ENCODE peak calls at places on chromosomes 13 and 19, in four cellular contexts. W is A549, I is GM12878, N is K562. L is an unnamed sample.

GRCh38 chr13:50152655-50153309 is 137.5 kb downstream of the KCNRG start:
- DNase-seq in W (no peak), I (no peak), N (no peak), L (no peak)

GRCh38 chr19:48444933-48445194 is 919 bp upstream of the GRWD1 start:
- DNase-seq in I (no peak), N (no peak), W (no peak), L (no peak)

GRCh38 chr13:36453518-36453917 is 21.2 kb downstream of the CCNA1 start:
- DNase-seq in I (no peak), W (no peak), N (no peak), L (no peak)

GRCh38 chr19:19533826-19534225 is 4.2 kb upstream of the CILP2 start:
- DNase-seq in W (no peak), N (no peak), I (no peak), L (no peak)

GRCh38 chr19:48390188-48391099 is 907 bp downstream of the KDELR1 start:
- DNase-seq in I (no peak), N (peak; percentile 79), W (no peak), L (peak; percentile 84)

GRCh38 chr19:24140099-24140498 is 53.1 kb downstream of the ZNF254 start:
- DNase-seq in I (no peak), W (no peak), N (peak; percentile 3), L (no peak)

GRCh38 chr13:25778302-25778701 is 273.5 kb downstream of the SHISA2 start:
- DNase-seq in W (no peak), I (no peak), N (no peak), L (no peak)

GRCh38 chr13:46951516-46951915 is 54.7 kb upstream of the HTR2A start:
- DNase-seq in W (no peak), N (no peak), I (no peak), L (no peak)

GRCh38 chr13:95235199-95235726 is 66.0 kb downstream of the ABCC4 start:
- DNase-seq in I (no peak), N (no peak), W (no peak), L (no peak)

GRCh38 chr13:100301418-100301817 is 212.5 kb downstream of the PCCA start:
- DNase-seq in N (no peak), W (no peak), I (no peak), L (peak; percentile 24)

GRCh38 chr13:41780736-41781708 is 179.9 kb downstream of the VWA8 start:
- DNase-seq in I (no peak), W (no peak), N (no peak), L (no peak)

GRCh38 chr19:47253467-47253881 is 2.9 kb upstream of the CCDC9 start:
- DNase-seq in I (no peak), W (no peak), N (no peak), L (no peak)

GRCh38 chr13:23020246-23020843 is 160.4 kb upstream of the SGCG start:
- DNase-seq in N (peak; percentile 26), W (peak; percentile 1), I (peak; percentile 34), L (peak; percentile 38)

GRCh38 chr13:99179460-99179859 is 21.2 kb upstream of the UBAC2 start:
- DNase-seq in N (no peak), I (no peak), W (no peak), L (no peak)

GRCh38 chr13:68944272-68944671 is 1163.4 kb upstream of the ATXN8OS start:
- DNase-seq in I (no peak), N (no peak), W (no peak), L (peak; percentile 16)

GRCh38 chr13:95641961-95642621 is 2.4 kb downstream of the DZIP1 start:
- DNase-seq in I (no peak), W (no peak), N (no peak), L (peak; percentile 77)

GRCh38 chr13:44806841-44807240 is 182.4 kb downstream of the NUFIP1 start:
- DNase-seq in I (no peak), W (no peak), N (no peak), L (no peak)

GRCh38 chr19:56245062-56245740 is 27.3 kb upstream of the EDDM13 start:
- DNase-seq in W (no peak), I (no peak), N (no peak), L (no peak)

GRCh38 chr13:26325876-26326275 is 71.9 kb downstream of the CDK8 start:
- DNase-seq in I (peak; percentile 13), W (no peak), N (no peak), L (no peak)

GRCh38 chr19:1067341-1068103 is 555 bp downstream of the ARHGAP45 start:
- DNase-seq in W (no peak), I (no peak), N (peak; percentile 32), L (no peak)

GRCh38 chr13:39457274-39457673 is 145.7 kb downstream of the LHFPL6 start:
- DNase-seq in N (no peak), W (no peak), I (no peak), L (no peak)

GRCh38 chr19:49546825-49547565 is 19.2 kb downstream of the RCN3 start:
- DNase-seq in W (peak; percentile 91), N (peak; percentile 76), I (peak; percentile 42), L (peak; percentile 83)

GRCh38 chr13:51999525-51999924 is 11.7 kb downstream of the ATP7B start:
- DNase-seq in N (no peak), W (no peak), I (no peak), L (no peak)
- TF ChIP-seq REST in N (no peak), W (no peak), I (no peak), L (no peak)

GRCh38 chr13:31965361-31966066 is 66.1 kb upstream of the FRY start:
- DNase-seq in I (peak; percentile 84), W (no peak), N (no peak), L (no peak)
- TF ChIP-seq RCOR1 in I (no peak), W (no peak), N (no peak), L (no peak)

DNA sequence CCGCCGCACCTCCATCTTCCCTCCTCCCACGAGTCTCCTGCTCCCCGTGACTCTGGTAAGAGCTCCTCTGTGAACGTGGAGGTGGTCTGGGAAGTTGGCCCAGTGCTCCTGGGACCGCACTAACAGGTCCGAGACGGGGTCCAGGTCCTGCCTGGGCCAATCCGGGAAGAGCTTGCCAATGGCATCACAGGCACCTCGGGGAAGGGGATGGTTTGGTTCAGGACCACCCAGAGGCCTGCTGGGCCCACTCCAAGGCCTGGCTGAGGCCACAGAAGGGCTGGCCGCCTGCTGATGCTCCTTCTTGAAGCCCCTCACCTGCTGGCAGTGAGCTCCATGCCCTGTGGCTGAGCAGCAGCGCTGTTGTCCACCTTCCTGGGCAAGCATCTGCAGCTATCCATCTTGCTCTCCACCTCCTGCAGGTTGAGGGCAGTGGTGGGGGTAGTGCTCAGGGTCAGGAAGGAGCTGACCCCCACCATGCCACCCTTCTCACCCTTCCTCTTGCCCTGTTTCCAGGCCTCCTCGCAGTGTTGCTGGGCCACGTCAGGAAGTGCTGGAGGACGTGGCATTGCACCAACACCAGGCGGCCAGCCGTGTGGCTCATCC is 41.2 kb upstream of the TPM4 start:
- DNase-seq in N (no peak), W (no peak), I (no peak), L (peak; percentile 8)
- TF ChIP-seq REST in N (no peak), W (no peak), I (no peak), L (no peak)

GRCh38 chr13:40619479-40619814 is 47.0 kb downstream of the FOXO1 start:
- DNase-seq in I (no peak), W (no peak), N (no peak), L (no peak)
- TF ChIP-seq RCOR1 in I (no peak), W (no peak), N (no peak), L (no peak)

DNA sequence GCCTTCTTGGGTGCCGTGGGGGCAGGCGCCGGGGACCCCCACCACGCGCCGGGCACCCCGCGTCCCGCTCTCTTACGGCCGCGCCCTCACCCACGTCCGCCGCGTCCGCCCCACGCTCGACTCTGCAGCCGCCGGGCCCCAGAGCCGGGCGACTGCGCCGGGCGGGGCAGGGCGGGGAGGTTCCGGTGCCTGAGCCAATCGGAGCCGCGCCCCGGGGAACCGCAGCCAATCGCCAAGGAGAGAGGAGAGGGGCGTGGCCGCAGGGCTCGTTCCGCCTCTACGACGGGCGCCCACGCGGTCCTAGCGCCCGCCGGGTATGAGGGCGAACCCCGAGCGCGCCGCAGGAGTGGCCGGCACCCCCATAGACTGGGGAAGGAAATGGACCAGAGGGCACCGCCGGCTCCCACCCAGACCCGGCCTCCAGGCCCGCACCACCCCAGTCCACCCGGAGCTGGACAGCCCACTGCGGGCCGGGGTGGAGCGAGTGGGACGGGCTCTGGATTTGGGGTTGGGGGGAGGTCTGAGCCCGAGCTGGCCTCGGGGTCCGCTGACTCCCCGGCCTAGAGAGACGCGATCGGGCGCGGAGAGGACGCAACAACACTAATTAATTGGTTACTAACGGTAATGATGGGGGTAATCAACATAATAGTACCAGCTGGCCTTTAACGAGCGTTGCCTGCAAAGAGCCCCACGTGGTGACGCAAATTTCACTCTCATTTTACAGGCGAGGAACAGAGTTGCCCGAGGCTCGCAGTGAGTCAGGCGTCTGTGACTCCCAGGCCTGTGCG is at the start of gene MFSD12:
- DNase-seq in N (peak; percentile 100), I (peak; percentile 57), W (peak; percentile 93), L (peak; percentile 100)
- TF ChIP-seq REST in N (no peak), I (no peak), W (no peak), L (no peak)

DNA sequence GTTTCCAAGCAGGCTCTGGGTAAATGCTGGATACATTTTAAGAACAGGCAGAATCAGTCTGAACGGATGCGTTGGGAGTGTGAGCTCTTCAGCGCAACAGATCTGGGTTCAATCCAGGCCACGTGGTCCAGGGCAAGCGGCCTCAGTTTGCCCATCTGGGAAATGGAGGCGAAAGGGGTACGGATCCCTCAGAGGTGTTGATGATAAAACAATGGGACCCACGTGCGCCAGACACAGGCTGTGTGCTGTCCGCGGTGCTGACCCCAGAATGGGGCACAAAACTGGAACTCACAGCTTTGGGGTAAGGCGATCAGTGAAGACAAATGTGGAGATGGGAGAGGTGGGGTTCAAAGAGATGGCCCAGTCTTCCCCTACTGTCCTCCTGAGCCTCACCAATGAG is 13.1 kb upstream of the PDE4C start:
- DNase-seq in W (no peak), N (no peak), I (no peak), L (no peak)
- TF ChIP-seq RCOR1 in W (no peak), N (peak; percentile 51), I (no peak), L (no peak)